ENCODE peak calls at places on chromosomes 5 and 9, in four cellular contexts. M is AG04450; T is NT2/D1; X is CD4-positive, CD25-positive, alpha-beta regulatory T cell. L is an unnamed sample.
A peak's percentile ranks its signal among the peaks of the same experiment; 100 is the strongest.

GRCh38 chr9:109349431-109349846 is 28.6 kb upstream of the EPB41L4B start:
- DNase-seq in M (peak; percentile 49), T (no peak), X (no peak), L (no peak)

GRCh38 chr9:4141201-4141750 is 158.6 kb downstream of the GLIS3 start:
- DNase-seq in M (no peak), X (no peak), T (no peak), L (no peak)

GRCh38 chr5:143213231-143213850 is 190.1 kb downstream of the NR3C1 start:
- DNase-seq in T (no peak), X (no peak), M (no peak), L (no peak)

GRCh38 chr5:134509308-134510040 is 16.0 kb upstream of the JADE2 start:
- DNase-seq in X (no peak), M (no peak), T (no peak), L (no peak)

GRCh38 chr9:130934702-130935659 is 4.1 kb downstream of the FIBCD1 start:
- DNase-seq in X (no peak), T (no peak), M (no peak), L (no peak)

GRCh38 chr5:156411131-156411727 is 84.3 kb downstream of the SGCD start:
- DNase-seq in T (no peak), X (no peak), M (peak; percentile 21), L (no peak)

GRCh38 chr9:28031521-28032177 is 458.4 kb upstream of the C9orf72 start:
- DNase-seq in X (no peak), T (no peak), M (no peak), L (no peak)

GRCh38 chr5:175202461-175203065 is 241.4 kb downstream of the DRD1 start:
- DNase-seq in T (no peak), M (no peak), X (no peak), L (no peak)

GRCh38 chr5:97629281-97629680 is 446.2 kb upstream of the RIOK2 start:
- DNase-seq in T (no peak), M (peak; percentile 18), X (no peak), L (no peak)

GRCh38 chr5:21774791-21775190 is 1078.4 kb downstream of the CDH12 start:
- DNase-seq in T (peak; percentile 1), M (peak; percentile 36), X (no peak), L (no peak)

GRCh38 chr5:111584651-111585050 is 72.3 kb upstream of the STARD4 start:
- DNase-seq in X (no peak), T (no peak), M (no peak), L (no peak)

GRCh38 chr5:73812962-73813588 is 187.1 kb downstream of the ARHGEF28 start:
- DNase-seq in M (no peak), X (no peak), T (no peak), L (no peak)

GRCh38 chr5:145511351-145511750 is 323.8 kb downstream of the PRELID2 start:
- DNase-seq in T (no peak), X (no peak), M (no peak), L (no peak)

GRCh38 chr5:40914835-40915234 is 5.5 kb downstream of the C7 start:
- DNase-seq in T (no peak), M (no peak), X (no peak), L (no peak)

GRCh38 chr5:175059687-175060194 is 335.4 kb downstream of the MSX2 start:
- DNase-seq in X (peak; percentile 1), M (peak; percentile 13), T (peak; percentile 54), L (no peak)

GRCh38 chr9:124180557-124180956 is 77.2 kb upstream of the NEK6 start:
- DNase-seq in X (no peak), M (peak; percentile 16), T (no peak), L (no peak)

GRCh38 chr5:76153271-76153670 is 70.1 kb downstream of the SV2C start:
- DNase-seq in T (no peak), X (no peak), M (no peak), L (no peak)

GRCh38 chr5:1516615-1517601 is 6.9 kb downstream of the LPCAT1 start:
- DNase-seq in T (no peak), M (peak; percentile 65), X (no peak), L (peak; percentile 7)

GRCh38 chr9:116059466-116059865 is 94.1 kb upstream of the PAPPA start:
- DNase-seq in T (no peak), X (no peak), M (no peak), L (no peak)

GRCh38 chr5:67910599-67910998 is 305.0 kb upstream of the PIK3R1 start:
- DNase-seq in T (no peak), X (no peak), M (no peak), L (no peak)

GRCh38 chr5:149389552-149390495 is 10.7 kb upstream of the IL17B start:
- DNase-seq in T (no peak), X (no peak), M (no peak), L (no peak)

GRCh38 chr9:84703793-84704192 is 34.3 kb downstream of the NTRK2 start:
- DNase-seq in M (no peak), T (no peak), X (no peak), L (no peak)

GRCh38 chr9:16833285-16833684 is 37.2 kb downstream of the BNC2 start:
- DNase-seq in T (no peak), X (no peak), M (no peak), L (no peak)

GRCh38 chr5:82422001-82422740 is 144.0 kb upstream of the RPS23 start:
- DNase-seq in T (no peak), M (no peak), X (no peak), L (no peak)

GRCh38 chr9:127451681-127452480 is 571 bp downstream of the LRSAM1 start:
- DNase-seq in M (no peak), T (no peak), X (peak; percentile 62), L (peak; percentile 19)

GRCh38 chr5:125713406-125713805 is 709.8 kb upstream of the GRAMD2B start:
- DNase-seq in X (no peak), T (no peak), M (no peak), L (no peak)

DNA sequence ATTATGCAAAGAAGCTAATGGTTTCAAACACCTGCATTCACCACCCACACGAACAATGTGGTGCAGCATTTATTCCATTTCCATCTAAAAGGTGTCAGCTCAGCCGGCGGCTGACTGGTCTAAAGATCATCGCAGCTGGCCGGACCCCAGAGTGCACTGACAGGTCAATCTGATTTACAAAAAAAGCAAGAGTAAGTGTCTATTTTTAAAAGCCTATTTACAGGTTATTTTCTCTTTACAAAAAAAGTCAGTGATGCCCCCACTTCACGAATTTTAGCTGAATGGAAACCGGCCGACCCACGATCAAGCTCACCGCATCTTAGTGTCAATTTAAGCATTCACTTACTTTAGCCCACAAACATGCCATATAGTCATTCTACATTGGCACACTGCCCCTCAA is 58.3 kb downstream of the SEMA4D start:
- DNase-seq in X (no peak), T (no peak), M (no peak), L (no peak)
- H3K9me3 ChIP-seq in X (no peaks in the 10 kb centered on the region), T (no peaks in the 10 kb centered on the region), M (no peaks in the 10 kb centered on the region), L (no peaks in the 10 kb centered on the region)

GRCh38 chr5:176676361-176676824 is 29.1 kb downstream of the TSPAN17 start:
- DNase-seq in T (no peak), M (no peak), X (no peak), L (no peak)
- H3K9me3 ChIP-seq in T (no peaks in the 10 kb centered on the region), M (no peaks in the 10 kb centered on the region), X (no peaks in the 10 kb centered on the region), L (no peaks in the 10 kb centered on the region)

GRCh38 chr5:171310334-171310815 is 1.3 kb downstream of the TLX3 start:
- DNase-seq in X (no peak), T (no peak), M (no peak), L (no peak)
- H3K9me3 ChIP-seq in X (no peaks in the 10 kb centered on the region), T (no peaks in the 10 kb centered on the region), M (peaks cover 21% of the 10 kb centered on the region), L (no peaks in the 10 kb centered on the region)

GRCh38 chr5:141236516-141237313 is 8.5 kb upstream of the PCDHB15 start:
- DNase-seq in X (no peak), M (no peak), T (no peak), L (no peak)

GRCh38 chr5:141245250-141245717 is at the start of gene PCDHB15:
- DNase-seq in M (no peak), T (no peak), X (no peak), L (no peak)

GRCh38 chr5:141241496-141241895 is 3.7 kb upstream of the PCDHB15 start:
- DNase-seq in T (no peak), X (no peak), M (no peak), L (no peak)
- H3K9me3 ChIP-seq in T (peaks cover 7% of the 10 kb centered on the region), X (peaks cover 89% of the 10 kb centered on the region), M (peaks cover 39% of the 10 kb centered on the region), L (peaks cover 15% of the 10 kb centered on the region)

GRCh38 chr5:140806834-140807775 is at the start of gene PCDHA4:
- DNase-seq in X (peak; percentile 8), M (no peak), T (peak; percentile 43), L (no peak)
- H3K9me3 ChIP-seq in X (peaks cover 36% of the 10 kb centered on the region), M (peaks cover 36% of the 10 kb centered on the region), T (no peaks in the 10 kb centered on the region), L (peaks cover 4% of the 10 kb centered on the region)

GRCh38 chr9:92850898-92851297 is 26.9 kb downstream of the ZNF484 start:
- DNase-seq in T (no peak), X (peak; percentile 13), M (no peak), L (no peak)

GRCh38 chr9:92846662-92847145 is 31.1 kb downstream of the ZNF484 start:
- DNase-seq in T (no peak), M (no peak), X (no peak), L (no peak)
- H3K9me3 ChIP-seq in T (peaks cover 67% of the 10 kb centered on the region), M (peaks cover 34% of the 10 kb centered on the region), X (peaks cover 82% of the 10 kb centered on the region), L (peaks cover 33% of the 10 kb centered on the region)

DNA sequence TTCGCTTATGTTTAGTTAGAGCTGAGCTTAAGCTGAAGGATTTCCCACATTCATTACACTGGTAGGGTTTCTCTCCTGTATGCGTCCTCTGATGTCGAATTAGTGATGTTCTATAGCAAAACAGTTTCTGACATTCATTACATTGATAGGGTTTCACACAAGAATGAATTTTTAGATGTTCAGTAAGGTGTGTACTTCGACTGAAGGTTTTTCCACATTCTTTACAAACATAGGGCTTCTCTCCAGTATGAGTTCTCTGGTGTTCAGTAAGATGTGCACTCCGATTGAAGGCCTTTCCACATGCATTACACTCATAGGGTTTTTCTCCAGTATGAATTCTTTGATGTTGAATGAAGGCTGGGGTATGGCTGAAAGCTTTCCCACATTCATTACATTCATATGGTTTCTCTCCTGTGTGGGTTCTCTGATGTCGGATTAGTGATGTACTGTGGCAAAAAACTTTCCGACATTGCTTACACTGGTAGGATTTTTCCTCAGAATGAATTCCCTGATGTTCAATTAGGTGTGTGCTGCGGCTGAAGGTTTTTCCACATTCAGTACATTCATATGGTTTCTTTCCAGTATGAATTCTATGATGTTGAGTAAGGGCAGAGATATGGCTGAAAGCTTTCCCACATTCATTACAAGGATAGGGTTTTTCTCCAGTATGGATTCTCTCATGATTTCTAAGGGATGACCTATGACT is 14.6 kb downstream of the ZNF883 start:
- DNase-seq in X (no peak), M (no peak), T (no peak), L (no peak)
- H3K9me3 ChIP-seq in X (peaks cover 71% of the 10 kb centered on the region), M (peaks cover 27% of the 10 kb centered on the region), T (peaks cover 98% of the 10 kb centered on the region), L (peaks cover 15% of the 10 kb centered on the region)

DNA sequence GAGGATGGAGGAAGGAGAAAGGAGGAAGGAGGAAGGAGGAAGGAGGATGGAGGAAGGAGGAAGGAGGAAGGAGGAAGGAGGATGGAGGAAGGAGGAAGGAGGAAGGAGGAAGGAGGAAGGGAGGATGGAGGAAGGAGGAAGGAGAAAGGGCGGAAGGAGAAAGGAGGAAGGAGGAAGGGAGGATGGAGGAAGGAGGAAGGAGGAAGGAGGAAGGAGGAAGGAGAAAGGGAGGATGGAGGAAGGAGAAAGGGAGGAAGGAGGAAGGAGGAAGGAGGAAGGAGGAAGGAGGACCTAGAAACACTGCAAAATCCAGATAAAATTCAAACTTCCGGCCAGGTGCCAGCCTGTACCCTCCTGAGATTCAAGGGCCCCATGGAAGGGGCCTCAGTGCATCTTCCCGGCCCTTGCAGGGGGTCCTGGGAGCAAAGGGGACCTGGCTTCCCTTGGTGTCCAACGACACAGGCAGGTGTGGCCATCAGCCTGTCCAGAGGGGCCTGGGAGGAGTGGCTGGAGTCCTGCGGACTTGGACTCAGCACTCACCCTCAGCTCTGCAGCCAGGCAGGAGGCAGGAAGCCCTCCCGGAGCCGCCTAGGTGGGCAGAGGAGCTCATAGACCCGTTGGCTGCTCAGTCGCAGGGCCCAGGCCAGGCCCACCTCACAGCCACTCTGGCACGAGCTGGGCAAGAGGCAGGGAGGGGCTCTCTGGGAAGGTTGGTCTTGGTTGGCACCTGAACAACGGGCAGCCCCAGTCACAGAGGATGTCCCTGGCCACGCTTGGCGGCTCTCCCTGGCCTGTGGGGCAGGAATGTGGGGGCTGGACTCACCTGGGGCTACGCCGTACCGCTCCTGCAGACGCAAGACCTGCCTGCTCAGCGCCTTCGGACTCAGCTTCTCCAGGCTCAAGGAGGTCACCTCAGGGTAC is 53.6 kb upstream of the NRARP start:
- DNase-seq in M (no peak), X (no peak), T (no peak), L (no peak)
- H3K9me3 ChIP-seq in M (peaks cover 78% of the 10 kb centered on the region), X (peaks cover 21% of the 10 kb centered on the region), T (peaks cover 31% of the 10 kb centered on the region), L (no peaks in the 10 kb centered on the region)

L was measured in T-helper 17 cell.